ENCODE peak calls at places on chromosome 4, in four cellular contexts. V, W, T and D are unnamed samples.

GRCh38 chr4:138555584-138555983 is 313.4 kb upstream of the SLC7A11 start:
- DNase-seq in V (no peak), W (no peak), T (no peak), D (peak)

GRCh38 chr4:38990241-38990640 is 42.0 kb downstream of the TMEM156 start:
- DNase-seq in V (no peak), W (no peak), T (no peak), D (no peak)

GRCh38 chr4:52263612-52264011 is 212.5 kb downstream of the SPATA18 start:
- DNase-seq in V (no peak), W (no peak), T (no peak), D (no peak)

GRCh38 chr4:173747537-173748257 is 217.7 kb upstream of the HAND2 start:
- DNase-seq in V (no peak), W (no peak), T (no peak), D (no peak)

GRCh38 chr4:16029329-16029728 is 54.5 kb downstream of the PROM1 start:
- DNase-seq in V (peak), W (no peak), T (no peak), D (no peak)

GRCh38 chr4:137474711-137475301 is 57.5 kb downstream of the PCDH18 start:
- DNase-seq in V (peak), W (no peak), T (no peak), D (peak)

GRCh38 chr4:92304073-92304472 is 307 bp downstream of the GRID2 start:
- DNase-seq in V (no peak), W (no peak), T (no peak), D (no peak)

GRCh38 chr4:48343531-48343930 is 2.2 kb downstream of the SLAIN2 start:
- DNase-seq in V (peak), W (no peak), T (no peak), D (no peak)

GRCh38 chr4:128986908-128987307 is 106.4 kb downstream of the SCLT1 start:
- DNase-seq in V (no peak), W (no peak), T (no peak), D (no peak)

GRCh38 chr4:1194028-1194900 is 21.9 kb upstream of the SPON2 start:
- DNase-seq in V (peak), W (peak), T (peak), D (no peak)

GRCh38 chr4:114366368-114366767 is 232.2 kb upstream of the UGT8 start:
- DNase-seq in V (no peak), W (no peak), T (no peak), D (no peak)

GRCh38 chr4:141352775-141353544 is 132.3 kb downstream of the ZNF330 start:
- DNase-seq in V (peak), W (no peak), T (no peak), D (peak)

GRCh38 chr4:152187693-152188092 is 348.2 kb downstream of the FBXW7 start:
- DNase-seq in V (peak), W (no peak), T (no peak), D (no peak)